ENCODE peak calls at places on chromosomes 1 and 21, in ten cellular contexts. T, V, W, U, O, S, I, L, M and D are unnamed samples.

GRCh38 chr1:223106856-223107255 is 36.2 kb downstream of the TLR5 start:
- DNase-seq in L (peak; percentile 30), U (no peak), T (no peak), O (no peak), W (no peak), V (no peak), S (no peak), I (no peak), M (peak; percentile 9), D (no peak)

GRCh38 chr1:17798799-17799382 is 43.8 kb downstream of the ACTL8 start:
- DNase-seq in I (no peak), L (no peak), U (no peak), M (no peak), S (no peak), O (no peak), V (no peak), T (no peak), W (no peak), D (no peak)

GRCh38 chr1:117599822-117600221 is 6.0 kb upstream of the TENT5C start:
- DNase-seq in V (no peak), S (no peak), U (no peak), W (no peak), L (no peak), T (peak; percentile 73), M (no peak), O (no peak), I (no peak), D (no peak)

GRCh38 chr1:13702425-13703127 is 2.6 kb downstream of the PRDM2 start:
- DNase-seq in T (no peak), M (no peak), L (no peak), W (no peak), O (no peak), U (peak; percentile 84), S (no peak), V (peak; percentile 47), I (peak; percentile 31), D (peak; percentile 61)

GRCh38 chr1:240190881-240191385 is 99.2 kb downstream of the FMN2 start:
- DNase-seq in L (peak; percentile 89), O (peak; percentile 91), I (no peak), W (peak; percentile 55), V (no peak), S (no peak), U (no peak), T (peak; percentile 61), M (peak; percentile 98), D (no peak)

GRCh38 chr1:234518876-234519275 is 39.9 kb upstream of the TARBP1 start:
- DNase-seq in L (no peak), O (no peak), U (no peak), M (no peak), S (no peak), T (no peak), W (no peak), I (no peak), V (no peak), D (no peak)

GRCh38 chr1:203491664-203492485 is 2.1 kb upstream of the OPTC start:
- DNase-seq in V (no peak), T (no peak), O (no peak), L (no peak), W (no peak), I (no peak), S (no peak), U (no peak), M (no peak), D (no peak)

GRCh38 chr1:5975133-5975880 is 16.9 kb downstream of the NPHP4 start:
- DNase-seq in V (peak; percentile 55), O (peak; percentile 40), W (peak; percentile 67), T (peak; percentile 92), L (peak; percentile 50), I (peak; percentile 48), S (peak; percentile 63), M (peak; percentile 68), U (peak; percentile 58), D (no peak)

GRCh38 chr1:73463848-73464247 is 734.1 kb downstream of the LRRIQ3 start:
- DNase-seq in T (no peak), I (no peak), S (no peak), W (no peak), M (no peak), U (no peak), L (no peak), V (no peak), O (no peak), D (no peak)

GRCh38 chr1:206713070-206713469 is 28.4 kb downstream of the MAPKAPK2 start:
- DNase-seq in W (no peak), V (no peak), L (no peak), I (no peak), O (no peak), T (no peak), U (no peak), M (no peak), S (no peak), D (no peak)

GRCh38 chr1:49541096-49541752 is 482.5 kb downstream of the AGBL4 start:
- DNase-seq in W (no peak), M (no peak), T (no peak), U (no peak), L (no peak), O (no peak), V (no peak), I (no peak), S (no peak), D (no peak)

GRCh38 chr1:243712890-243713425 is 137.1 kb downstream of the AKT3 start:
- DNase-seq in I (no peak), T (peak; percentile 66), L (peak; percentile 8), O (no peak), M (no peak), S (no peak), W (no peak), U (no peak), V (no peak), D (no peak)

GRCh38 chr1:25033030-25033827 is 103.2 kb upstream of the RUNX3 start:
- DNase-seq in L (no peak), T (no peak), I (no peak), M (no peak), V (no peak), O (no peak), W (no peak), S (no peak), U (no peak), D (no peak)

GRCh38 chr1:216847385-216848036 is 124.3 kb upstream of the ESRRG start:
- DNase-seq in V (no peak), S (no peak), L (no peak), T (no peak), W (no peak), O (peak; percentile 65), U (no peak), M (peak; percentile 23), I (no peak), D (no peak)

GRCh38 chr1:21669287-21670058 is at the start of gene RAP1GAP:
- DNase-seq in L (no peak), U (peak; percentile 65), I (peak; percentile 37), W (peak; percentile 78), T (peak; percentile 17), S (peak; percentile 57), O (no peak), V (peak; percentile 58), M (no peak), D (no peak)

GRCh38 chr21:42542596-42542995 is 28.9 kb downstream of the SLC37A1 start:
- DNase-seq in I (no peak), W (no peak), O (no peak), U (no peak), M (no peak), V (no peak), S (peak; percentile 7), T (no peak), L (no peak), D (no peak)

GRCh38 chr1:6587261-6588005 is 7.6 kb downstream of the ZBTB48 start:
- DNase-seq in U (no peak), M (no peak), S (no peak), W (no peak), O (no peak), I (no peak), V (no peak), L (no peak), T (peak; percentile 92), D (no peak)

GRCh38 chr1:27399251-27399885 is 6.9 kb downstream of the GPR3 start:
- DNase-seq in W (no peak), O (no peak), I (no peak), L (no peak), T (no peak), U (no peak), V (no peak), M (no peak), S (no peak), D (no peak)

GRCh38 chr21:44706026-44706705 is 5.2 kb downstream of the TSPEAR start:
- DNase-seq in L (no peak), M (no peak), U (no peak), V (no peak), S (no peak), O (no peak), W (peak; percentile 41), I (no peak), T (no peak), D (no peak)

GRCh38 chr1:53878492-53879105 is 11.0 kb downstream of the YIPF1 start:
- DNase-seq in V (no peak), M (peak; percentile 68), O (peak; percentile 44), I (no peak), S (no peak), T (peak; percentile 49), L (peak; percentile 76), W (peak; percentile 68), U (peak; percentile 47), D (no peak)